ENCODE peak calls at places on chromosome 18, in seven cellular contexts. M, N, K, S, E, T and H are unnamed samples.

GRCh38 chr18:6236258-6236657 is 178.5 kb downstream of the L3MBTL4 start:
- DNase-seq in T (no peak), M (no peak), S (no peak), E (no peak), N (no peak), K (no peak), H (peak)

GRCh38 chr18:57441395-57441794 is 6.2 kb downstream of the ONECUT2 start:
- DNase-seq in M (no peak), S (no peak), T (no peak), E (peak), K (no peak), N (no peak), H (no peak)

GRCh38 chr18:5468394-5468793 is 75.4 kb downstream of the EPB41L3 start:
- DNase-seq in E (no peak), M (no peak), N (no peak), K (no peak), T (no peak), S (no peak), H (no peak)

GRCh38 chr18:36672437-36673344 is 156.1 kb downstream of the TPGS2 start:
- DNase-seq in N (no peak), S (no peak), K (peak), E (peak), T (peak), M (no peak), H (no peak)

GRCh38 chr18:67132919-67133318 is 383.6 kb downstream of the DSEL start:
- DNase-seq in N (no peak), T (no peak), M (no peak), K (no peak), S (no peak), E (no peak), H (no peak)

GRCh38 chr18:55018602-55019001 is 59.3 kb upstream of the CCDC68 start:
- DNase-seq in K (no peak), S (no peak), E (peak), T (no peak), N (no peak), M (no peak), H (no peak)

GRCh38 chr18:2406544-2406943 is 164.8 kb downstream of the METTL4 start:
- DNase-seq in M (no peak), T (no peak), S (no peak), E (peak), K (no peak), N (no peak), H (peak)

GRCh38 chr18:3250237-3251107 is 2.9 kb downstream of the MYL12A start:
- DNase-seq in N (no peak), K (no peak), T (no peak), M (no peak), E (no peak), S (no peak), H (no peak)

GRCh38 chr18:62342884-62343283 is 17.8 kb downstream of the TNFRSF11A start:
- DNase-seq in M (no peak), T (no peak), S (no peak), K (no peak), N (no peak), E (no peak), H (no peak)

GRCh38 chr18:46756559-46757201 is at the start of gene ST8SIA5:
- DNase-seq in S (peak), N (no peak), K (peak), T (no peak), E (no peak), M (no peak), H (no peak)